ENCODE peak calls at places on chromosomes 16 and 17, in four cellular contexts. One of them, this sample, is unnamed.

GRCh38 chr16:49833055-49833454 is 22.9 kb downstream of the ZNF423 start:
- DNase-seq in HepG2: no peak
- DNase-seq in GM12878: no peak
- DNase-seq in K562: no peak
- DNase-seq in this sample: no peak

GRCh38 chr17:3635474-3636153 is 436 bp downstream of the SHPK start:
- DNase-seq in K562: no peak
- DNase-seq in GM12878: no peak
- DNase-seq in HepG2: peak
- DNase-seq in this sample: peak

GRCh38 chr16:35195864-35196216 is 1736.4 kb downstream of the TP53TG3F start:
- DNase-seq in GM12878: no peak
- DNase-seq in K562: no peak
- DNase-seq in HepG2: no peak
- DNase-seq in this sample: no peak

GRCh38 chr17:75845058-75845711 is 981 bp upstream of the UNC13D start:
- DNase-seq in GM12878: peak
- DNase-seq in K562: peak
- DNase-seq in HepG2: peak
- DNase-seq in this sample: peak

GRCh38 chr16:57316390-57317017 is 32.0 kb upstream of the PLLP start:
- DNase-seq in HepG2: no peak
- DNase-seq in GM12878: no peak
- DNase-seq in K562: no peak
- DNase-seq in this sample: no peak

GRCh38 chr16:52451971-52452421 is 94.9 kb downstream of the TOX3 start:
- DNase-seq in K562: no peak
- DNase-seq in HepG2: peak
- DNase-seq in GM12878: no peak
- DNase-seq in this sample: no peak

GRCh38 chr17:43740541-43740940 is 18.1 kb downstream of the SOST start:
- DNase-seq in GM12878: no peak
- DNase-seq in K562: no peak
- DNase-seq in HepG2: no peak
- DNase-seq in this sample: no peak

GRCh38 chr17:78697122-78697845 is 84.8 kb downstream of the CYTH1 start:
- DNase-seq in HepG2: no peak
- DNase-seq in GM12878: no peak
- DNase-seq in K562: no peak
- DNase-seq in this sample: no peak

GRCh38 chr16:89408315-89408714 is 82.0 kb downstream of the ANKRD11 start:
- DNase-seq in K562: no peak
- DNase-seq in GM12878: no peak
- DNase-seq in HepG2: no peak
- DNase-seq in this sample: no peak

GRCh38 chr16:4316103-4316731 is 350 bp downstream of the GLIS2 start:
- DNase-seq in K562: peak
- DNase-seq in GM12878: no peak
- DNase-seq in HepG2: no peak
- DNase-seq in this sample: peak

GRCh38 chr17:26963163-26963503 is 330.8 kb upstream of the WSB1 start:
- DNase-seq in GM12878: no peak
- DNase-seq in HepG2: no peak
- DNase-seq in K562: no peak
- DNase-seq in this sample: no peak

GRCh38 chr16:4110680-4111079 is 5.6 kb downstream of the ADCY9 start:
- DNase-seq in K562: no peak
- DNase-seq in HepG2: peak
- DNase-seq in GM12878: no peak
- DNase-seq in this sample: no peak

GRCh38 chr16:4869147-4869790 is 22.0 kb downstream of the UBN1 start:
- DNase-seq in K562: no peak
- DNase-seq in GM12878: no peak
- DNase-seq in HepG2: no peak
- DNase-seq in this sample: no peak

GRCh38 chr17:73710095-73710592 is 65.9 kb upstream of the SDK2 start:
- DNase-seq in HepG2: peak
- DNase-seq in K562: peak
- DNase-seq in GM12878: peak
- DNase-seq in this sample: peak

GRCh38 chr17:82754297-82755208 is 2.7 kb downstream of the TBCD start:
- DNase-seq in HepG2: no peak
- DNase-seq in K562: peak
- DNase-seq in GM12878: no peak
- DNase-seq in this sample: peak

GRCh38 chr16:86383488-86384262 is 126.7 kb upstream of the FOXF1 start:
- DNase-seq in K562: peak
- DNase-seq in HepG2: no peak
- DNase-seq in GM12878: no peak
- DNase-seq in this sample: no peak

GRCh38 chr17:44900894-44901293 is 1.6 kb upstream of the EFTUD2 start:
- DNase-seq in GM12878: no peak
- DNase-seq in HepG2: no peak
- DNase-seq in K562: no peak
- DNase-seq in this sample: no peak

GRCh38 chr17:81030726-81031570 is 4.0 kb upstream of the BAIAP2 start:
- DNase-seq in HepG2: peak
- DNase-seq in GM12878: no peak
- DNase-seq in K562: no peak
- DNase-seq in this sample: no peak

GRCh38 chr16:15983898-15984297 is 34.5 kb downstream of the ABCC1 start:
- DNase-seq in HepG2: no peak
- DNase-seq in K562: no peak
- DNase-seq in GM12878: no peak
- DNase-seq in this sample: no peak

GRCh38 chr16:17474037-17474436 is 3.3 kb upstream of the XYLT1 start:
- DNase-seq in HepG2: no peak
- DNase-seq in GM12878: no peak
- DNase-seq in K562: no peak
- DNase-seq in this sample: no peak

GRCh38 chr16:19687279-19687678 is 30.7 kb downstream of the KNOP1 start:
- DNase-seq in HepG2: no peak
- DNase-seq in GM12878: no peak
- DNase-seq in K562: no peak
- DNase-seq in this sample: no peak

GRCh38 chr16:73206306-73206705 is 158.4 kb upstream of the ZFHX3 start:
- DNase-seq in HepG2: no peak
- DNase-seq in GM12878: no peak
- DNase-seq in K562: no peak
- DNase-seq in this sample: no peak

GRCh38 chr16:57260294-57260929 is 15.4 kb downstream of the ARL2BP start:
- DNase-seq in K562: no peak
- DNase-seq in HepG2: no peak
- DNase-seq in GM12878: peak
- DNase-seq in this sample: no peak

GRCh38 chr17:10757658-10758057 is 27.8 kb upstream of the TMEM220 start:
- DNase-seq in GM12878: no peak
- DNase-seq in HepG2: no peak
- DNase-seq in K562: no peak
- DNase-seq in this sample: no peak

DNA sequence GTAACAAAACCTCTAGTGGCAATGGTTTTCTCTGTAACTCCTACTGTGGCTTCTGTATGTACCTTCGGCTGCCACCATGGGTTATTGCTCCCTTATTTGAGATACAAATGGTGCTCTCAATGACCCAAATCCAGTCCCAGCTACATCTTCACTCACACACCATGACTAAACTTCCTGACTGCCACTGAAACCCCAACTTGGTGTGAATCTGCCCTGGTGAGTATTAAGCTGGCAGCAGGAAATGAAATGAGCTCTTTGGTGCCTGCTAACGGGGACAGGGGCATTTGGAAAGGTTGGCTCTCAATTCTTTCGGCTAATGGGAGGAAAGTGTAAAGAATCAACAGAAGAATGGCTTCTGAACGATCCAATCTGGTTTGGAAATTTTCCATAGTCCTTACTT is 7.5 kb upstream of the SLC35B1 start:
- DNase-seq in GM12878: no peak
- DNase-seq in K562: no peak
- DNase-seq in HepG2: no peak
- DNase-seq in this sample: no peak
- TF ChIP-seq FOXK2 in GM12878: no peak
- TF ChIP-seq FOXK2 in K562: no peak
- TF ChIP-seq FOXK2 in HepG2: no peak
- TF ChIP-seq FOXK2 in this sample: no peak

GRCh38 chr16:2183671-2184070 is 12.7 kb downstream of the CASKIN1 start:
- DNase-seq in K562: no peak
- DNase-seq in HepG2: no peak
- DNase-seq in GM12878: no peak
- DNase-seq in this sample: no peak

GRCh38 chr16:2184962-2185361 is 11.4 kb downstream of the CASKIN1 start:
- DNase-seq in HepG2: no peak
- DNase-seq in K562: no peak
- DNase-seq in GM12878: no peak
- DNase-seq in this sample: no peak

GRCh38 chr16:2186505-2186904 is 9.9 kb downstream of the CASKIN1 start:
- DNase-seq in GM12878: no peak
- DNase-seq in K562: no peak
- DNase-seq in HepG2: no peak
- DNase-seq in this sample: no peak

GRCh38 chr16:2186064-2186463 is 10.3 kb downstream of the CASKIN1 start:
- DNase-seq in GM12878: no peak
- DNase-seq in K562: no peak
- DNase-seq in HepG2: no peak
- DNase-seq in this sample: no peak

GRCh38 chr16:2184346-2184745 is 12.1 kb downstream of the CASKIN1 start:
- DNase-seq in HepG2: no peak
- DNase-seq in K562: no peak
- DNase-seq in GM12878: no peak
- DNase-seq in this sample: no peak
- TF ChIP-seq SP1 in HepG2: no peak
- TF ChIP-seq SP1 in K562: no peak
- TF ChIP-seq SP1 in GM12878: no peak
- TF ChIP-seq SP1 in this sample: no peak

GRCh38 chr17:62862251-62862650 is 54.1 kb upstream of the MARCHF10 start:
- DNase-seq in K562: no peak
- DNase-seq in GM12878: no peak
- DNase-seq in HepG2: no peak
- DNase-seq in this sample: no peak

GRCh38 chr17:62857526-62857925 is 49.4 kb upstream of the MARCHF10 start:
- DNase-seq in GM12878: no peak
- DNase-seq in HepG2: no peak
- DNase-seq in K562: no peak
- DNase-seq in this sample: no peak

GRCh38 chr17:62856594-62856993 is 48.5 kb upstream of the MARCHF10 start:
- DNase-seq in K562: no peak
- DNase-seq in HepG2: no peak
- DNase-seq in GM12878: no peak
- DNase-seq in this sample: no peak

GRCh38 chr17:62860962-62861873 is 53.1 kb upstream of the MARCHF10 start:
- DNase-seq in HepG2: no peak
- DNase-seq in K562: no peak
- DNase-seq in GM12878: no peak
- DNase-seq in this sample: no peak

GRCh38 chr17:62859146-62859545 is 51.0 kb upstream of the MARCHF10 start:
- DNase-seq in GM12878: no peak
- DNase-seq in HepG2: no peak
- DNase-seq in K562: no peak
- DNase-seq in this sample: no peak
- TF ChIP-seq FOXM1 in GM12878: no peak
- TF ChIP-seq FOXM1 in HepG2: no peak
- TF ChIP-seq FOXM1 in K562: no peak
- TF ChIP-seq FOXM1 in this sample: no peak

GRCh38 chr16:70615933-70616332 is 30.4 kb upstream of the IL34 start:
- DNase-seq in K562: no peak
- DNase-seq in HepG2: no peak
- DNase-seq in GM12878: no peak
- DNase-seq in this sample: no peak
- TF ChIP-seq FOXK2 in K562: no peak
- TF ChIP-seq FOXK2 in HepG2: no peak
- TF ChIP-seq FOXK2 in GM12878: no peak
- TF ChIP-seq FOXK2 in this sample: no peak

GRCh38 chr17:60630352-60630751 is 30.4 kb downstream of the PPM1D start:
- DNase-seq in K562: no peak
- DNase-seq in GM12878: no peak
- DNase-seq in HepG2: no peak
- DNase-seq in this sample: no peak
- TF ChIP-seq SP1 in K562: no peak
- TF ChIP-seq SP1 in GM12878: no peak
- TF ChIP-seq SP1 in HepG2: no peak
- TF ChIP-seq SP1 in this sample: no peak

GRCh38 chr17:31321481-31321880 is at the start of gene EVI2A:
- DNase-seq in HepG2: no peak
- DNase-seq in K562: peak
- DNase-seq in GM12878: peak
- DNase-seq in this sample: no peak

GRCh38 chr17:31321971-31322370 is 549 bp upstream of the EVI2A start:
- DNase-seq in HepG2: no peak
- DNase-seq in K562: no peak
- DNase-seq in GM12878: no peak
- DNase-seq in this sample: no peak

GRCh38 chr17:31320231-31320630 is 1.2 kb downstream of the EVI2A start:
- DNase-seq in GM12878: no peak
- DNase-seq in HepG2: no peak
- DNase-seq in K562: no peak
- DNase-seq in this sample: no peak

GRCh38 chr17:31319253-31319661 is 2.2 kb downstream of the EVI2A start:
- DNase-seq in K562: no peak
- DNase-seq in HepG2: no peak
- DNase-seq in GM12878: peak
- DNase-seq in this sample: no peak

GRCh38 chr17:31320791-31321190 is 631 bp downstream of the EVI2A start:
- DNase-seq in K562: no peak
- DNase-seq in HepG2: no peak
- DNase-seq in GM12878: no peak
- DNase-seq in this sample: no peak
- TF ChIP-seq FOXM1 in K562: no peak
- TF ChIP-seq FOXM1 in HepG2: no peak
- TF ChIP-seq FOXM1 in GM12878: no peak
- TF ChIP-seq FOXM1 in this sample: no peak

DNA sequence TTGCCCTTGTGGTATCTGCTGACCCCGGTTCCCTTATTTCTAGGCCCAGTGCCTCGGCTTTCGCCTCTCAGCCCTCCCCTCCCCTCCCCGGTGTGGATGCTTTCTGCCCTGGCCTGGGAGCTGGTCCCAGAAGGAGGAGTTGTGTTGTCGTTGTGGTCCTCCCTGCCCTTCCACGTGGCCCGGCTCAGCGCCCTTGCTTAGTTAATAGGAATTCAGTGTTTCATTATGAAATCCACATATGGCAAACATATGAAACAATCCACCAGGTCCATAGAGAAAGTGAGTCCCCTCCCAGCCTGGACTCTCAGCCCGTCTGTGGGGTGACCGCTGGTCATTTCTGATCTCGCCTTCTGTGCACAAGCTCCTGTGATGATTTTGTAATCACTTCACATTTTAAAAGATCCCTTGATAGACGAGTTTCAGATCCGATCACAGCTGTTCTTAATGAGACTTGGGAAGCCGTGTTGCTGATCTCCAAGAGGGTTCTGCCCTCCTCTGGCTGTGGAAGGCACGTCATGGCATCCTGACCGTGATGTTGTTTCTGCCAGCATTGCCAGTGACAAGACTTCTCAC is 112.1 kb downstream of the BANP start:
- DNase-seq in GM12878: no peak
- DNase-seq in K562: no peak
- DNase-seq in HepG2: no peak
- DNase-seq in this sample: no peak
- TF ChIP-seq FOXK2 in GM12878: no peak
- TF ChIP-seq FOXK2 in K562: no peak
- TF ChIP-seq FOXK2 in HepG2: no peak
- TF ChIP-seq FOXK2 in this sample: no peak